ENCODE peak calls at places on chromosomes 6 and 20, in ten cellular contexts. One of them, this sample, is unnamed.
A peak's percentile ranks its signal among the peaks of the same experiment; 100 is the strongest.

GRCh38 chr6:84224251-84224650 is 3.2 kb downstream of the CEP162 start:
- DNase-seq in HepG2: no peak
- DNase-seq in CD4-positive, CD25-positive, alpha-beta regulatory T cell: no peak
- DNase-seq in prostate gland: no peak
- DNase-seq in heart right ventricle: no peak
- DNase-seq in psoas muscle: no peak
- DNase-seq in CD8-positive, alpha-beta T cell: no peak
- DNase-seq in tibial nerve: no peak
- DNase-seq in tibial artery: no peak
- DNase-seq in uterus: no peak
- DNase-seq in this sample: no peak

GRCh38 chr6:25990172-25990873 is 27.7 kb downstream of the TRIM38 start:
- DNase-seq in psoas muscle: no peak
- DNase-seq in HepG2: no peak
- DNase-seq in heart right ventricle: no peak
- DNase-seq in CD4-positive, CD25-positive, alpha-beta regulatory T cell: no peak
- DNase-seq in CD8-positive, alpha-beta T cell: no peak
- DNase-seq in uterus: no peak
- DNase-seq in tibial artery: no peak
- DNase-seq in tibial nerve: no peak
- DNase-seq in prostate gland: no peak
- DNase-seq in this sample: no peak

GRCh38 chr20:52619101-52619500 is 353.1 kb upstream of the TSHZ2 start:
- DNase-seq in heart right ventricle: no peak
- DNase-seq in uterus: no peak
- DNase-seq in tibial nerve: no peak
- DNase-seq in HepG2: no peak
- DNase-seq in CD4-positive, CD25-positive, alpha-beta regulatory T cell: no peak
- DNase-seq in psoas muscle: no peak
- DNase-seq in CD8-positive, alpha-beta T cell: no peak
- DNase-seq in prostate gland: no peak
- DNase-seq in tibial artery: no peak
- DNase-seq in this sample: no peak

GRCh38 chr20:51354769-51355319 is 187.7 kb downstream of the NFATC2 start:
- DNase-seq in uterus: no peak
- DNase-seq in tibial nerve: no peak
- DNase-seq in CD8-positive, alpha-beta T cell: no peak
- DNase-seq in CD4-positive, CD25-positive, alpha-beta regulatory T cell: no peak
- DNase-seq in tibial artery: no peak
- DNase-seq in prostate gland: no peak
- DNase-seq in heart right ventricle: no peak
- DNase-seq in HepG2: no peak
- DNase-seq in psoas muscle: peak; percentile 13
- DNase-seq in this sample: no peak

GRCh38 chr6:28772480-28773381 is 151.1 kb downstream of the TRIM27 start:
- DNase-seq in CD8-positive, alpha-beta T cell: no peak
- DNase-seq in uterus: no peak
- DNase-seq in HepG2: no peak
- DNase-seq in CD4-positive, CD25-positive, alpha-beta regulatory T cell: no peak
- DNase-seq in prostate gland: no peak
- DNase-seq in tibial nerve: no peak
- DNase-seq in tibial artery: no peak
- DNase-seq in heart right ventricle: no peak
- DNase-seq in psoas muscle: no peak
- DNase-seq in this sample: no peak

GRCh38 chr6:96499781-96500180 is 21.8 kb upstream of the UFL1 start:
- DNase-seq in tibial nerve: no peak
- DNase-seq in uterus: no peak
- DNase-seq in heart right ventricle: no peak
- DNase-seq in CD8-positive, alpha-beta T cell: peak; percentile 74
- DNase-seq in prostate gland: no peak
- DNase-seq in HepG2: no peak
- DNase-seq in CD4-positive, CD25-positive, alpha-beta regulatory T cell: peak; percentile 76
- DNase-seq in psoas muscle: no peak
- DNase-seq in tibial artery: no peak
- DNase-seq in this sample: no peak

GRCh38 chr6:378090-378957 is 13.2 kb upstream of the IRF4 start:
- DNase-seq in CD4-positive, CD25-positive, alpha-beta regulatory T cell: no peak
- DNase-seq in tibial artery: no peak
- DNase-seq in heart right ventricle: no peak
- DNase-seq in psoas muscle: peak; percentile 43
- DNase-seq in prostate gland: no peak
- DNase-seq in uterus: no peak
- DNase-seq in CD8-positive, alpha-beta T cell: no peak
- DNase-seq in HepG2: no peak
- DNase-seq in tibial nerve: no peak
- DNase-seq in this sample: no peak

GRCh38 chr6:32840604-32841246 is 2.2 kb upstream of the TAP2 start:
- DNase-seq in tibial nerve: no peak
- DNase-seq in heart right ventricle: no peak
- DNase-seq in prostate gland: no peak
- DNase-seq in uterus: no peak
- DNase-seq in psoas muscle: no peak
- DNase-seq in CD8-positive, alpha-beta T cell: peak; percentile 29
- DNase-seq in tibial artery: no peak
- DNase-seq in HepG2: no peak
- DNase-seq in CD4-positive, CD25-positive, alpha-beta regulatory T cell: peak; percentile 48
- DNase-seq in this sample: no peak

GRCh38 chr6:163599136-163599535 is 184.6 kb downstream of the QKI start:
- DNase-seq in CD4-positive, CD25-positive, alpha-beta regulatory T cell: no peak
- DNase-seq in HepG2: no peak
- DNase-seq in uterus: no peak
- DNase-seq in tibial artery: no peak
- DNase-seq in heart right ventricle: no peak
- DNase-seq in tibial nerve: no peak
- DNase-seq in prostate gland: no peak
- DNase-seq in psoas muscle: no peak
- DNase-seq in CD8-positive, alpha-beta T cell: no peak
- DNase-seq in this sample: no peak

GRCh38 chr6:39884696-39885095 is 49.6 kb downstream of the MOCS1 start:
- DNase-seq in prostate gland: no peak
- DNase-seq in psoas muscle: no peak
- DNase-seq in heart right ventricle: no peak
- DNase-seq in tibial nerve: no peak
- DNase-seq in uterus: no peak
- DNase-seq in HepG2: no peak
- DNase-seq in CD4-positive, CD25-positive, alpha-beta regulatory T cell: no peak
- DNase-seq in CD8-positive, alpha-beta T cell: no peak
- DNase-seq in tibial artery: no peak
- DNase-seq in this sample: no peak

GRCh38 chr6:52388790-52389189 is 26.8 kb downstream of the PAQR8 start:
- DNase-seq in prostate gland: peak; percentile 7
- DNase-seq in uterus: no peak
- DNase-seq in tibial artery: no peak
- DNase-seq in psoas muscle: no peak
- DNase-seq in heart right ventricle: no peak
- DNase-seq in tibial nerve: no peak
- DNase-seq in CD4-positive, CD25-positive, alpha-beta regulatory T cell: no peak
- DNase-seq in HepG2: no peak
- DNase-seq in CD8-positive, alpha-beta T cell: no peak
- DNase-seq in this sample: peak; percentile 26

GRCh38 chr6:108441141-108441540 is 119.6 kb upstream of the FOXO3 start:
- DNase-seq in CD8-positive, alpha-beta T cell: no peak
- DNase-seq in prostate gland: no peak
- DNase-seq in HepG2: no peak
- DNase-seq in uterus: no peak
- DNase-seq in tibial artery: no peak
- DNase-seq in tibial nerve: no peak
- DNase-seq in CD4-positive, CD25-positive, alpha-beta regulatory T cell: no peak
- DNase-seq in psoas muscle: no peak
- DNase-seq in heart right ventricle: no peak
- DNase-seq in this sample: no peak

GRCh38 chr20:329325-329695 is 4.0 kb downstream of the SOX12 start:
- DNase-seq in heart right ventricle: no peak
- DNase-seq in prostate gland: no peak
- DNase-seq in HepG2: no peak
- DNase-seq in uterus: no peak
- DNase-seq in CD8-positive, alpha-beta T cell: no peak
- DNase-seq in tibial nerve: no peak
- DNase-seq in psoas muscle: no peak
- DNase-seq in tibial artery: no peak
- DNase-seq in CD4-positive, CD25-positive, alpha-beta regulatory T cell: no peak
- DNase-seq in this sample: no peak

GRCh38 chr20:328596-329324 is 3.4 kb downstream of the SOX12 start:
- DNase-seq in heart right ventricle: no peak
- DNase-seq in uterus: no peak
- DNase-seq in psoas muscle: no peak
- DNase-seq in tibial artery: no peak
- DNase-seq in HepG2: no peak
- DNase-seq in tibial nerve: no peak
- DNase-seq in CD4-positive, CD25-positive, alpha-beta regulatory T cell: no peak
- DNase-seq in prostate gland: no peak
- DNase-seq in CD8-positive, alpha-beta T cell: peak; percentile 25
- DNase-seq in this sample: no peak

GRCh38 chr20:329851-330232 is 4.5 kb downstream of the SOX12 start:
- DNase-seq in tibial artery: no peak
- DNase-seq in tibial nerve: no peak
- DNase-seq in prostate gland: no peak
- DNase-seq in HepG2: no peak
- DNase-seq in CD8-positive, alpha-beta T cell: no peak
- DNase-seq in psoas muscle: no peak
- DNase-seq in heart right ventricle: no peak
- DNase-seq in CD4-positive, CD25-positive, alpha-beta regulatory T cell: no peak
- DNase-seq in uterus: no peak
- DNase-seq in this sample: no peak

GRCh38 chr20:327946-328563 is 2.7 kb downstream of the SOX12 start:
- DNase-seq in uterus: peak; percentile 21
- DNase-seq in heart right ventricle: no peak
- DNase-seq in tibial nerve: no peak
- DNase-seq in HepG2: no peak
- DNase-seq in CD4-positive, CD25-positive, alpha-beta regulatory T cell: no peak
- DNase-seq in CD8-positive, alpha-beta T cell: no peak
- DNase-seq in prostate gland: no peak
- DNase-seq in psoas muscle: no peak
- DNase-seq in tibial artery: no peak
- DNase-seq in this sample: no peak

GRCh38 chr20:330233-331149 is 5.1 kb downstream of the SOX12 start:
- DNase-seq in CD4-positive, CD25-positive, alpha-beta regulatory T cell: peak; percentile 67
- DNase-seq in HepG2: peak; percentile 71
- DNase-seq in CD8-positive, alpha-beta T cell: peak; percentile 66
- DNase-seq in heart right ventricle: no peak
- DNase-seq in uterus: peak; percentile 52
- DNase-seq in tibial nerve: no peak
- DNase-seq in prostate gland: peak; percentile 22
- DNase-seq in tibial artery: no peak
- DNase-seq in psoas muscle: peak; percentile 56
- DNase-seq in this sample: peak; percentile 10
- H3K27ac ChIP-seq in CD4-positive, CD25-positive, alpha-beta regulatory T cell: no peak overlapping the region
- H3K27ac ChIP-seq in HepG2: no peak overlapping the region
- H3K27ac ChIP-seq in CD8-positive, alpha-beta T cell: no peak overlapping the region
- H3K27ac ChIP-seq in heart right ventricle: peak overlapping the region; percentile 13
- H3K27ac ChIP-seq in uterus: no peak overlapping the region
- H3K27ac ChIP-seq in tibial nerve: peak overlapping the region; percentile 94
- H3K27ac ChIP-seq in prostate gland: no peak overlapping the region
- H3K27ac ChIP-seq in tibial artery: no peak overlapping the region
- H3K27ac ChIP-seq in psoas muscle: no peak overlapping the region
- H3K27ac ChIP-seq in this sample: peak overlapping the region; percentile 51

DNA sequence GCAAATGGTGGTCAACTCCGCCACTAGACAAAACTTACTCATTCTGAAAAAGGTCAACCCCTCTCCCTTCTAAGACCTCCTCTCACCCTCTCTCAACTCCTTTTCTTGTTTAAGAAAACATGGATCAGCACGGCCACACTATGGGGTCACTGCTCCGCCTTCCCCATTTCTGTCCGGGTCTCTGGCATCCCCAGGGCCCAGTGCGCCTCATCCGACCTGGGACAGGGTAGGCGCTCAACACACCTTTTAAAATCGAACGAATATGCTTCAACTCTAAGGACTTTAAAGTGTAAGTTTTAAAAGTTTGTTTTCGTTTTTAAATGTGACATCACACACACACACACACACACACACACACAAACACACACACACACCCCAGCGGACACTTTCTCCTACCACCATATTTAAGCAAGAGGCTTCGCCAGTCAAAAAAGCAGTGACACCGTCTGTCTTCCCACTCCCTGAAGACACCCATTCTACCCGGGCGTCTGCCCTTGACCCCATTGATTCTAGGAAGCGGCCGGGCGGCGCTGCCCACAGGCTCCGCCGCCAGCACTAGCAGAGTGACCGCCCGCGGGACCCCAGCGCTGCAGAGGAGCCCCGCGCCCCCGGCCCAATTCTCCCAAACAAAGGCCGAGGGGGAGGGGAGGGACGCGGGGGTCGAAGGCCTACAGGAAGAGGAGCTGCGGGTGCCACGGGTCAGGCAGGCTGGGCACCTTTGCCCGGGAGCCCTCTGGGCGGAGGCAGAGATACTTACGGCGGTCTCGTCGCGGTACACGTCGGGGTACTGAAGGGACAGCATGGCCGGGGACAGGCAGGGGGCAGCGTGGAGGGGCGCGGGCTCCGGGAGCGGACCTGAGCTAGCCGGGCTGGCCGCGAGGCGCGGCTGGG is 547 bp downstream of the PREP start:
- DNase-seq in CD8-positive, alpha-beta T cell: peak; percentile 6
- DNase-seq in HepG2: peak; percentile 25
- DNase-seq in CD4-positive, CD25-positive, alpha-beta regulatory T cell: peak; percentile 34
- DNase-seq in psoas muscle: no peak
- DNase-seq in heart right ventricle: peak; percentile 17
- DNase-seq in tibial artery: peak; percentile 33
- DNase-seq in prostate gland: peak; percentile 8
- DNase-seq in uterus: no peak
- DNase-seq in tibial nerve: peak; percentile 26
- DNase-seq in this sample: no peak
- H3K27ac ChIP-seq in CD8-positive, alpha-beta T cell: peak overlapping the region; percentile 29
- H3K27ac ChIP-seq in HepG2: peak overlapping the region; percentile 80
- H3K27ac ChIP-seq in CD4-positive, CD25-positive, alpha-beta regulatory T cell: no peak overlapping the region
- H3K27ac ChIP-seq in psoas muscle: peak overlapping the region; percentile 95
- H3K27ac ChIP-seq in heart right ventricle: peak overlapping the region; percentile 71
- H3K27ac ChIP-seq in tibial artery: peak overlapping the region; percentile 77
- H3K27ac ChIP-seq in prostate gland: peak overlapping the region; percentile 72
- H3K27ac ChIP-seq in uterus: peak overlapping the region; percentile 92
- H3K27ac ChIP-seq in tibial nerve: peak overlapping the region; percentile 83
- H3K27ac ChIP-seq in this sample: peak overlapping the region; percentile 70

GRCh38 chr6:143691900-143692572 is 14.3 kb downstream of the PHACTR2 start:
- DNase-seq in heart right ventricle: no peak
- DNase-seq in prostate gland: no peak
- DNase-seq in CD4-positive, CD25-positive, alpha-beta regulatory T cell: no peak
- DNase-seq in psoas muscle: no peak
- DNase-seq in tibial nerve: no peak
- DNase-seq in CD8-positive, alpha-beta T cell: no peak
- DNase-seq in uterus: no peak
- DNase-seq in tibial artery: no peak
- DNase-seq in HepG2: no peak
- DNase-seq in this sample: no peak
- H3K27ac ChIP-seq in heart right ventricle: peak overlapping the region; percentile 44
- H3K27ac ChIP-seq in prostate gland: no peak overlapping the region
- H3K27ac ChIP-seq in CD4-positive, CD25-positive, alpha-beta regulatory T cell: no peak overlapping the region
- H3K27ac ChIP-seq in psoas muscle: no peak overlapping the region
- H3K27ac ChIP-seq in tibial nerve: peak overlapping the region; percentile 41
- H3K27ac ChIP-seq in CD8-positive, alpha-beta T cell: no peak overlapping the region
- H3K27ac ChIP-seq in uterus: no peak overlapping the region
- H3K27ac ChIP-seq in tibial artery: peak overlapping the region; percentile 39
- H3K27ac ChIP-seq in HepG2: peak overlapping the region; percentile 74
- H3K27ac ChIP-seq in this sample: no peak overlapping the region

DNA sequence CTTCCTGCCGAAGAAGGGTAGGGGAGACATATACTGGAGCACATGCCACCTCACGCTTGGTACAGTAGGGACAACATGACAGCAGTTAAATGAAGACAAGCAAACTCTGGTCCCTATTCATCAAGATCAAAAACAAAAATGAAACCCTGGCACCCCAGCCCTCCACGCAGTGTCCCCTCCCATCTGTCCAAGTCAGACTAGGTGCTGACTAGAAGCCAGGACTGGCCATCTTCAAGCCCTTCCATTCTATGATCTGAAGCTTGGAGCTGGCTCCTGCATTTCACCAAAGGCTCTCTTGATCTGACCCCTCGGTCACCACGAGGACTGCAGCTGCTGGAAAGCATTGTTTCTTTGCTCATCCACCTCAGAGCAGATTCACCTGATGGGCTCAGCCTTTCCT is 158.9 kb upstream of the GGTLC1 start:
- DNase-seq in uterus: no peak
- DNase-seq in CD4-positive, CD25-positive, alpha-beta regulatory T cell: no peak
- DNase-seq in psoas muscle: no peak
- DNase-seq in HepG2: no peak
- DNase-seq in heart right ventricle: no peak
- DNase-seq in CD8-positive, alpha-beta T cell: no peak
- DNase-seq in tibial artery: no peak
- DNase-seq in prostate gland: no peak
- DNase-seq in tibial nerve: no peak
- DNase-seq in this sample: no peak
- H3K27ac ChIP-seq in uterus: no peak overlapping the region
- H3K27ac ChIP-seq in CD4-positive, CD25-positive, alpha-beta regulatory T cell: no peak overlapping the region
- H3K27ac ChIP-seq in psoas muscle: no peak overlapping the region
- H3K27ac ChIP-seq in HepG2: no peak overlapping the region
- H3K27ac ChIP-seq in heart right ventricle: no peak overlapping the region
- H3K27ac ChIP-seq in CD8-positive, alpha-beta T cell: no peak overlapping the region
- H3K27ac ChIP-seq in tibial artery: no peak overlapping the region
- H3K27ac ChIP-seq in prostate gland: no peak overlapping the region
- H3K27ac ChIP-seq in tibial nerve: no peak overlapping the region
- H3K27ac ChIP-seq in this sample: no peak overlapping the region

This sample was measured in substantia nigra.